ENCODE peak calls at places on chromosomes 1 and 21, in nine cellular contexts. A, I, G, Q, B, D, R, Z and T are unnamed samples.

GRCh38 chr1:53600486-53600885 is 138.5 kb downstream of the GLIS1 start:
- DNase-seq in D (no peak), A (peak; percentile 39), G (no peak), Q (no peak), I (no peak), Z (no peak), R (no peak), B (no peak), T (no peak)

GRCh38 chr1:227131193-227131592 is 187.1 kb downstream of the CDC42BPA start:
- DNase-seq in D (peak; percentile 44), I (no peak), Q (no peak), R (no peak), Z (no peak), G (peak; percentile 22), A (no peak), B (no peak), T (peak; percentile 77)

GRCh38 chr1:55542901-55543504 is 327.8 kb upstream of the USP24 start:
- DNase-seq in I (no peak), D (peak; percentile 62), R (no peak), A (no peak), Z (no peak), B (no peak), G (no peak), Q (no peak), T (peak; percentile 46)

GRCh38 chr1:215473943-215474342 is 93.2 kb upstream of the KCTD3 start:
- DNase-seq in R (no peak), B (no peak), Q (no peak), I (no peak), A (no peak), Z (peak; percentile 28), D (no peak), G (no peak), T (no peak)

GRCh38 chr1:245585252-245585959 is 430.6 kb downstream of the KIF26B start:
- DNase-seq in A (no peak), G (peak; percentile 71), Z (no peak), D (peak; percentile 87), Q (no peak), R (no peak), I (no peak), B (peak; percentile 68), T (peak; percentile 87)

GRCh38 chr1:31372961-31373896 is at the start of gene FABP3:
- DNase-seq in B (no peak), A (peak; percentile 13), R (peak; percentile 24), I (no peak), Q (peak; percentile 85), G (peak; percentile 94), D (peak; percentile 59), Z (peak; percentile 78), T (peak; percentile 80)

GRCh38 chr1:176102243-176102642 is 104.8 kb downstream of the COP1 start:
- DNase-seq in Q (no peak), A (no peak), G (peak; percentile 5), I (no peak), R (no peak), Z (no peak), B (no peak), D (peak; percentile 25), T (peak; percentile 60)

GRCh38 chr21:36087362-36088138 is 17.7 kb downstream of the CBR1 start:
- DNase-seq in B (no peak), I (no peak), Q (no peak), D (no peak), G (no peak), Z (no peak), R (no peak), A (no peak), T (no peak)

GRCh38 chr1:7362947-7363346 is 408.1 kb upstream of the VAMP3 start:
- DNase-seq in R (no peak), Z (no peak), Q (no peak), I (no peak), G (no peak), D (no peak), B (no peak), A (no peak), T (no peak)

GRCh38 chr1:63799324-63799723 is 25.5 kb downstream of the ROR1 start:
- DNase-seq in G (no peak), I (no peak), A (no peak), R (no peak), B (no peak), Q (no peak), Z (no peak), D (no peak), T (no peak)

GRCh38 chr1:168303716-168304540 is 23.3 kb downstream of the TBX19 start:
- DNase-seq in G (no peak), Q (no peak), B (no peak), A (no peak), I (no peak), D (no peak), Z (no peak), R (no peak), T (no peak)

DNA sequence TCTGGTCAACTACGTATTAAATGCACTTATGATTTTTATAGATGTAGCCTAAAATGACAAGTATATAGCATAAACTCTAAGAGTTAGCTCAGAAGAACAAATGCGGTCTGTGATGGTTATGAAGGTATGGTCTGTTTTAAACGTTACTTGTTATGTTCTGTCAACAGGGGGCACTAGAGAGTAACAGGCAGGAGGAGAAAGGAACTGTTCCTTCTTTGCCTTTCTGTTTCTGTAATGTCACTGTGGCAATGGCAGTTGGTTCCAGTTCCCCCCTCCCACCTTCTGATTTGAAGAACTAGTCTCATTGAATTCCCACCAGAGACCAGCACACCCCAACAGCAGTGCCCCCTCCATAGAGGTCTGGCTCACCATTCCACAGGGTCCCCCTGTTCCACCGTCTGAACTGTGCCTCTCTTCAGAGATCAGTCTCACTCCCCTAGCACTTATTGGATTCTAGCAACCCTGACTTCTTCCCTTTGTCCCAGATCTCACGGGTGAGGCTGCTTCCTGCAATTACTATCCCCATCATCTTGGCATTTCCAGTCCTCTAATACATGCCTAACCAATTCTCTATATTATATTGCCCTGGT is 14.0 kb downstream of the KRTAP24-1 start:
- DNase-seq in R (no peak), Z (no peak), I (no peak), B (no peak), D (no peak), G (peak; percentile 23), Q (no peak), A (no peak), T (peak; percentile 5)
- H3K4me3 ChIP-seq in R (no peak overlapping the region), Z (no peak overlapping the region), I (no peak overlapping the region), B (no peak overlapping the region), D (no peak overlapping the region), G (no peak overlapping the region), Q (no peak overlapping the region), A (no peak overlapping the region), T (no peak overlapping the region)

DNA sequence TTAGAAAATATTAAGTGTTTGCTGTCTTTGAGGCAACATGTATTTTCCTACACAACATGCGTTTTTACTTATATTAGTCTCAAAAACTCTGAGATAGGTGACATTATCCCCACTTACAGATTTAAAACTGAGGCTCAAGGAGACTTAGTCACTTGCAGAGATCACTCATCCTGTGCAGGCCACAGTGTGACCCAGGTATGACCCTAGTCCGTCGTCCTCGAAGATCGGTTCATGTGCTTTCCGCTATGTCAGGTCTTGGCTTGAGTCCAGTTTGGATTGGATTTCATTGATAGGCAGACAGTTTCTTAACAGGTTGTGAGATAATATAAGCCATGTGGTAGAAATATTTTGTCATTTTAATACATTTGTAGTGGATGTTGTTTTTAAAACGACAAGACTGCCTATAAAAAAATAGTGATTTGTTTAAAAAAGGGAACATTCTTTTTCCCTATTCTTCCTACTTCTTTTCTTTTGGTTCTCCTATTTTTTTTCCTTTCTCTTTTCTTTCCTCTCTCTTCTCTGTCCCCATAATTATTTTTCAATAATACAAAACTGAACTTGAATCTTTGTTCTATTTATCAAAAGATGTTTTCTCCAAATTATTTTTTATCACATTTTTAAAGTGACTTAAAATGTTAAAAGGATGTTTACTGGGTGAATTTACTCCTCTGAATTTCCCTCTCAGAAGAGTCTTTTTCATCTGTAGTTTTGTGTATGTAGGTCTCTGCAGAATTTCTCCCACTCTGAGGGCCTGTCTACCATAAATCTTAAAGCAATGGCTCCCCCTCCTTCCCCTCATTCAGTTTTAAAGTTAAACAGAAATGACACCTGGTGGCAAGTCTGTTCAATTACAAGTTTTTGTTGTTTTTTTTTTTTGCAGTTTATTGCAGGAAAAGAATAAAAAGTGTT is 81.8 kb downstream of the PHTF1 start:
- DNase-seq in B (peak; percentile 54), Q (peak; percentile 35), D (peak; percentile 62), G (peak; percentile 67), I (no peak), Z (no peak), A (no peak), R (no peak), T (peak; percentile 86)
- TF ChIP-seq CTCF in B (peak; percentile 60), Q (peak; percentile 35), D (peak; percentile 30), G (peak; percentile 72), I (peak; percentile 51), Z (no peak), A (peak; percentile 70), R (peak; percentile 34), T (peak; percentile 58)

DNA sequence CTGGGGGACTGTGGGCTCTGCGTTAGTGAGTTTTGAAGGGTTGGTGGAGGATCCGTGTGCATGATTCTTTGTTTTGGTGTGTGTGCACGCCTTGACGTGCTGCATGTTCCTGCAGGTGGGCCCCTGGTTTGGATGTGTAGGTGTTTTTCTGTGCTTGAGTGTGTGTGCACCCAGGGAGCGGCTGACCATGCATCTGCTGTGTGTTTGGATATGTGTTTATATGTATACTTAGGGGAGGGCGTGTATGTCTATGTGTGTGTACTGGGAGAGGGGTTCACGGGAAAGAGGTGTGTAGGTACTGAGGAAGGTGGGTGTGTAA is 1.1 kb downstream of the VANGL2 start:
- DNase-seq in A (no peak), G (no peak), Q (no peak), Z (no peak), D (no peak), R (no peak), I (no peak), B (no peak), T (no peak)
- H3K4me3 ChIP-seq in A (no peak overlapping the region), G (peak overlapping the region; percentile 100), Q (peak overlapping the region; percentile 73), Z (peak overlapping the region; percentile 76), D (peak overlapping the region; percentile 61), R (no peak overlapping the region), I (peak overlapping the region; percentile 71), B (peak overlapping the region; percentile 69), T (no peak overlapping the region)

DNA sequence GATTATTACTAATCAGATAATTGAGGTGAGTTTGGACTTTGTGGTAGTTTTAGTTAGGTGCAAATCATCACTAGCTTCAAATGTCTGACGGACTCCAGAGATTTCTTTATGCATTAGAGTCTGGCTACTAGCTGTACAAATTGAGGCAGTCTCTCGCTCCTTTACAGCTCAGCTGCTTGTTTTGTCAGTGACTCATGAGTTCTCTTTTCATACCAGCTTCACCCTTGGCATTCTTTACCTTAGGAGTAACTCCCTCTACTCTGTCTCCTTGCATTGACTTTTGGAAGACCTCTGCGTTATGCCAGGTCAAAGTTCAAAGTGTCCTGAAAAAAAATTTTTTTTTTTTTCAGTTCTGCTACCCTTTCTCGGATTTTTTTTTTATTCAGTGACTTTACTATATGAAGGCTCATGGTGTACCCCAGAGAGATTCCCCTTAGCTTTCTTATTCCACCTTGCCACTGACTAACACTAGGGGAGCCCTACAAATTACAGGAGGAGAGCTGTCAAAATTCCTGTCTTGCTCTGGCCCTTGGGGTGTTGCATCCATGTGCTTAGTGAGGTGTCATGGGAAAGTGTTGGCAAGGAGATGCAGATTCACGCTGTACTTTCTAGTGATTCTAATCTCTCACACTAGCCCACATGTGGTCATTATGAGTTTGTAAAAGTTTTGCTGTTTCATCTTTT is 576.6 kb downstream of the ADGRL2 start:
- DNase-seq in I (no peak), Z (no peak), B (no peak), A (no peak), D (peak; percentile 72), G (peak; percentile 18), R (no peak), Q (no peak), T (peak; percentile 50)
- TF ChIP-seq CTCF in I (no peak), Z (no peak), B (peak; percentile 27), A (no peak), D (peak; percentile 21), G (no peak), R (no peak), Q (no peak), T (peak; percentile 21)